ENCODE peak calls at places on chromosome 12, in eight cellular contexts. W is CD8-positive, alpha-beta T cell; Z is psoas muscle; B is fibroblast of mammary gland; I is NCI-H460; S is GM10248; L is NB4; F is amygdala. E is an unnamed sample.

GRCh38 chr12:64053117-64053516 is 169.0 kb downstream of the KICS2 start:
- DNase-seq in I (no peak), L (no peak), Z (no peak), S (no peak), F (no peak), B (no peak), W (no peak), E (no peak)

GRCh38 chr12:10365716-10366433 is 24.0 kb downstream of the KLRK1 start:
- DNase-seq in S (no peak), L (peak), Z (no peak), F (no peak), B (no peak), I (no peak), W (no peak), E (no peak)

GRCh38 chr12:101806280-101806679 is 24.5 kb downstream of the GNPTAB start:
- DNase-seq in S (no peak), Z (no peak), L (peak), B (no peak), W (no peak), I (no peak), F (no peak), E (no peak)

GRCh38 chr12:823043-823698 is 70.8 kb downstream of the WNK1 start:
- DNase-seq in W (no peak), Z (no peak), F (no peak), S (peak), B (no peak), I (no peak), L (peak), E (no peak)

GRCh38 chr12:89345830-89346740 is 6.2 kb downstream of the DUSP6 start:
- DNase-seq in Z (peak), I (no peak), F (no peak), W (no peak), L (peak), S (peak), B (peak), E (peak)

GRCh38 chr12:78966926-78967325 is 102.4 kb downstream of the SYT1 start:
- DNase-seq in S (no peak), L (no peak), W (no peak), F (no peak), B (no peak), Z (no peak), I (no peak), E (no peak)

GRCh38 chr12:14185441-14186192 is 179.9 kb upstream of the ATF7IP start:
- DNase-seq in Z (no peak), B (peak), W (no peak), F (peak), L (peak), S (peak), I (peak), E (no peak)

GRCh38 chr12:70724444-70724843 is 87.2 kb upstream of the PTPRB start:
- DNase-seq in L (peak), S (no peak), W (no peak), F (no peak), I (peak), B (peak), Z (no peak), E (no peak)

GRCh38 chr12:95838125-95838524 is 20.6 kb upstream of the SNRPF start:
- DNase-seq in S (no peak), L (no peak), F (no peak), Z (peak), W (no peak), I (peak), B (peak), E (no peak)

GRCh38 chr12:6837370-6838060 is 3.2 kb upstream of the GNB3 start:
- DNase-seq in Z (no peak), I (no peak), W (no peak), B (no peak), F (no peak), S (no peak), L (no peak), E (no peak)

GRCh38 chr12:74794522-74794921 is 256.9 kb downstream of the ATXN7L3B start:
- DNase-seq in I (no peak), L (no peak), B (no peak), F (no peak), W (no peak), S (no peak), Z (no peak), E (no peak)

GRCh38 chr12:115872919-115873357 is 404.6 kb downstream of the MED13L start:
- DNase-seq in B (no peak), Z (no peak), L (no peak), F (no peak), I (no peak), S (no peak), W (no peak), E (no peak)

GRCh38 chr12:32083489-32083888 is 23.2 kb upstream of the BICD1 start:
- DNase-seq in I (no peak), L (no peak), F (no peak), Z (no peak), W (no peak), S (no peak), B (peak), E (no peak)

GRCh38 chr12:30989754-30990153 is 63.2 kb downstream of the TSPAN11 start:
- DNase-seq in F (no peak), W (no peak), Z (no peak), B (no peak), I (no peak), L (peak), S (peak), E (no peak)

E was measured in T-helper 1 cell.